ENCODE peak calls at places on chromosomes 11 and 22, in six cellular contexts. V is activated T-cell treated with anti-CD3 and anti-CD28 coated beads for 1 hour; A is Caki2; Q is naive thymus-derived CD8-positive, alpha-beta T cell; B is CD4-positive, alpha-beta memory T cell; U is left ventricle myocardium inferior. M is an unnamed sample.

GRCh38 chr11:58060939-58061672 is 30.4 kb downstream of the OR6Q1 start:
- DNase-seq in V (no peak), A (peak; percentile 12), Q (no peak), B (no peak), U (no peak), M (no peak)

GRCh38 chr11:111355101-111355500 is 24.0 kb downstream of the POU2AF1 start:
- DNase-seq in V (no peak), U (no peak), Q (no peak), A (no peak), B (no peak), M (no peak)

GRCh38 chr22:19061471-19062138 is 60.6 kb downstream of the DGCR2 start:
- DNase-seq in A (no peak), V (no peak), Q (no peak), B (no peak), U (no peak), M (no peak)

GRCh38 chr11:46247090-46247489 is 30.4 kb upstream of the CREB3L1 start:
- DNase-seq in V (no peak), B (no peak), A (no peak), Q (no peak), U (no peak), M (no peak)

GRCh38 chr11:120354068-120354467 is 17.9 kb downstream of the ARHGEF12 start:
- DNase-seq in B (no peak), Q (no peak), U (no peak), V (no peak), A (no peak), M (no peak)

GRCh38 chr11:127000991-127001390 is 421 bp upstream of the KIRREL3 start:
- DNase-seq in Q (no peak), U (no peak), B (no peak), V (no peak), A (no peak), M (no peak)

GRCh38 chr11:33936745-33937612 is 45.1 kb upstream of the LMO2 start:
- DNase-seq in B (no peak), V (no peak), Q (no peak), A (no peak), U (peak; percentile 62), M (no peak)

GRCh38 chr22:49659281-49659923 is 168.3 kb downstream of the BRD1 start:
- DNase-seq in Q (peak; percentile 59), U (no peak), V (no peak), B (no peak), A (no peak), M (no peak)

GRCh38 chr22:50703726-50704509 is 31.3 kb downstream of the SHANK3 start:
- DNase-seq in U (peak; percentile 11), A (no peak), V (no peak), Q (peak; percentile 45), B (no peak), M (no peak)

GRCh38 chr11:71246559-71246958 is 5.8 kb downstream of the SHANK2 start:
- DNase-seq in A (no peak), V (no peak), B (no peak), Q (no peak), U (no peak), M (no peak)

GRCh38 chr11:43639920-43640319 is 40.6 kb upstream of the HSD17B12 start:
- DNase-seq in V (no peak), U (no peak), A (no peak), Q (no peak), B (no peak), M (no peak)

GRCh38 chr22:44090571-44090905 is 66.4 kb downstream of the PARVB start:
- DNase-seq in U (no peak), Q (no peak), V (no peak), B (no peak), A (no peak), M (no peak)

GRCh38 chr11:109856958-109857357 is 236.2 kb upstream of the ZC3H12C start:
- DNase-seq in A (no peak), B (no peak), Q (no peak), U (no peak), V (no peak), M (no peak)

GRCh38 chr22:47063606-47064005 is 301.2 kb downstream of the TBC1D22A start:
- DNase-seq in V (no peak), U (no peak), Q (no peak), B (no peak), A (no peak), M (no peak)